ENCODE peak calls at places on chromosomes 11 and 22, in nine cellular contexts. P is tibial artery, N is mucosa of descending colon, D is mesendoderm, K is left lung, I is right lobe of liver, A is spleen, Y is NT2/D1, Q is endodermal cell. H is an unnamed sample. For H3K4me1, the result is how much of the 10 kb centered on the place peaks cover.

GRCh38 chr22:17102297-17102667 is 17.5 kb downstream of the IL17RA start:
- DNase-seq in K (no peak), I (no peak), D (no peak), A (no peak), Q (no peak), P (peak), N (no peak), Y (no peak), H (no peak)

GRCh38 chr11:69372589-69373250 is 78.8 kb downstream of the MYEOV start:
- DNase-seq in P (peak), K (no peak), Q (peak), I (peak), D (no peak), N (no peak), Y (no peak), A (peak), H (no peak)

GRCh38 chr11:121762820-121763219 is 310.1 kb upstream of the SORL1-AS1 start:
- DNase-seq in I (no peak), N (no peak), Y (no peak), K (no peak), D (peak), Q (peak), A (no peak), P (no peak), H (no peak)

GRCh38 chr11:35031869-35032268 is 107.1 kb upstream of the CD44 start:
- DNase-seq in N (no peak), K (no peak), P (no peak), Y (no peak), I (no peak), D (peak), A (no peak), Q (no peak), H (no peak)

GRCh38 chr11:130121430-130121978 is 38.1 kb upstream of the ST14 start:
- DNase-seq in D (no peak), P (no peak), I (no peak), Y (no peak), N (no peak), A (no peak), K (no peak), Q (no peak), H (no peak)

GRCh38 chr22:25402160-25402500 is 162.3 kb upstream of the GRK3 start:
- DNase-seq in Y (no peak), D (no peak), P (no peak), N (no peak), I (no peak), Q (no peak), K (no peak), A (no peak), H (no peak)

GRCh38 chr11:35473975-35474374 is 51.4 kb downstream of the PAMR1 start:
- DNase-seq in P (no peak), I (no peak), Y (no peak), Q (no peak), K (no peak), D (no peak), A (no peak), N (no peak), H (no peak)

GRCh38 chr11:75667831-75668507 is 869 bp downstream of the MAP6 start:
- DNase-seq in I (peak), K (no peak), N (peak), P (no peak), A (no peak), Y (peak), D (peak), Q (peak), H (no peak)

GRCh38 chr22:24402460-24403192 is 24.8 kb upstream of the ADORA2A start:
- DNase-seq in Q (no peak), N (peak), K (peak), I (no peak), D (no peak), P (peak), A (no peak), Y (no peak), H (no peak)

GRCh38 chr11:109697140-109697843 is 275.3 kb downstream of the C11orf87 start:
- DNase-seq in P (no peak), A (peak), N (peak), Q (peak), Y (peak), K (no peak), I (no peak), D (peak), H (peak)

GRCh38 chr22:43228330-43228729 is 41.4 kb upstream of the TTLL12 start:
- DNase-seq in K (no peak), N (peak), Q (peak), Y (peak), P (no peak), I (no peak), A (no peak), D (peak), H (peak)

GRCh38 chr11:84437129-84438123 is 1151.3 kb upstream of the CCDC90B start:
- DNase-seq in D (peak), Y (peak), A (no peak), N (peak), P (no peak), I (no peak), K (peak), Q (peak), H (peak)

GRCh38 chr11:84291996-84292395 is 1005.8 kb upstream of the CCDC90B start:
- DNase-seq in A (no peak), Y (no peak), I (no peak), K (no peak), N (no peak), D (peak), P (no peak), Q (no peak), H (no peak)

GRCh38 chr22:22882033-22882717 is 5.4 kb upstream of the IGLL5 start:
- DNase-seq in D (peak), Q (peak), P (peak), K (no peak), A (no peak), N (peak), I (no peak), Y (no peak), H (no peak)

GRCh38 chr22:40403141-40403540 is 32.7 kb downstream of the SGSM3 start:
- DNase-seq in N (no peak), I (peak), D (no peak), Y (no peak), Q (no peak), K (no peak), A (no peak), P (no peak), H (no peak)

GRCh38 chr11:43602670-43603069 is 77.9 kb upstream of the HSD17B12 start:
- DNase-seq in I (no peak), D (no peak), K (no peak), N (no peak), A (no peak), Y (no peak), Q (no peak), P (no peak), H (no peak)

GRCh38 chr11:28815110-28815509 is 706.9 kb downstream of the METTL15 start:
- DNase-seq in P (no peak), Y (no peak), K (no peak), I (no peak), N (no peak), D (no peak), A (no peak), Q (no peak), H (no peak)

DNA sequence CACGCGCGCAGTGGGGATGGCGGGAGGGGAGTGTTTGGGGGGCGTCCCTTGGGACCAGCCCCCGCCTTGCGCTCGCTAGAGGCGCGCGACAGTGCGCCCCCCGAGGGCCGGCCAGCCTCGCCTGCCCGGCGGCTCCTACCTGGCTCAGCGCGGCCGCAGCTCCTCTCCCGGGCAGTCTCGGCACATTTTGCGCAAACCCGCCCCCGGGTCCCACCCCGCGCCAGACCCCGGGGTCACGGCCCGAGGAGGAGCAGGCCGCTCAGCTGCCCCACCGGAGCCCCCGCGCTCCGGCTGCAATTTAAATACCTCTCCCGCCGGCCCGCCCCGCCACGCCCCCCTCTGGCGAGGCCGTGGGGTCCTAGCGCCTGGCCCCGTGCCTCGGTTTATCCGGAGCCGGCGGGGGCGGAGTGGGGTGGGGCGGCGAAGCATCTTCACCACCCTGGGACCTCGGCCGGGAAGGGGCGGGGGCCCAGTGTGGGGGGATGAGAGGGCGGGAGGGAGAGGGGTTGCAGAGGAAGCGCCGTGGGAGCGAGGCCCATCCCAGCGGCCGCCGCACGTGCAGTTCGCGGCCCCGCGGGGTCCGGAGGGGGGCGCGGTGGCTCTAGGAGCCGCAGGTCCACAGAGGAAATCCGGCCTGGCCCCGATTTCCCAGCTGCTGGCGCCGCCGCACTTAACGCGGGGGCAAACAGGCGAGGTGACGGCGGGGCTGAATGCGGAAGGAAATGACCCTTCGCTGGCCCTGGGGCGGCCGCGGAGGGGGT is at the start of gene LRRC32:
- DNase-seq in A (peak), P (peak), Y (no peak), I (peak), Q (peak), N (peak), K (peak), D (peak), H (no peak)
- H3K4me1 ChIP-seq in A (half or more), P (half or more), Y (under half), I (under half), Q (under half), N (under half), K (under half), D (under half), H (under half)

DNA sequence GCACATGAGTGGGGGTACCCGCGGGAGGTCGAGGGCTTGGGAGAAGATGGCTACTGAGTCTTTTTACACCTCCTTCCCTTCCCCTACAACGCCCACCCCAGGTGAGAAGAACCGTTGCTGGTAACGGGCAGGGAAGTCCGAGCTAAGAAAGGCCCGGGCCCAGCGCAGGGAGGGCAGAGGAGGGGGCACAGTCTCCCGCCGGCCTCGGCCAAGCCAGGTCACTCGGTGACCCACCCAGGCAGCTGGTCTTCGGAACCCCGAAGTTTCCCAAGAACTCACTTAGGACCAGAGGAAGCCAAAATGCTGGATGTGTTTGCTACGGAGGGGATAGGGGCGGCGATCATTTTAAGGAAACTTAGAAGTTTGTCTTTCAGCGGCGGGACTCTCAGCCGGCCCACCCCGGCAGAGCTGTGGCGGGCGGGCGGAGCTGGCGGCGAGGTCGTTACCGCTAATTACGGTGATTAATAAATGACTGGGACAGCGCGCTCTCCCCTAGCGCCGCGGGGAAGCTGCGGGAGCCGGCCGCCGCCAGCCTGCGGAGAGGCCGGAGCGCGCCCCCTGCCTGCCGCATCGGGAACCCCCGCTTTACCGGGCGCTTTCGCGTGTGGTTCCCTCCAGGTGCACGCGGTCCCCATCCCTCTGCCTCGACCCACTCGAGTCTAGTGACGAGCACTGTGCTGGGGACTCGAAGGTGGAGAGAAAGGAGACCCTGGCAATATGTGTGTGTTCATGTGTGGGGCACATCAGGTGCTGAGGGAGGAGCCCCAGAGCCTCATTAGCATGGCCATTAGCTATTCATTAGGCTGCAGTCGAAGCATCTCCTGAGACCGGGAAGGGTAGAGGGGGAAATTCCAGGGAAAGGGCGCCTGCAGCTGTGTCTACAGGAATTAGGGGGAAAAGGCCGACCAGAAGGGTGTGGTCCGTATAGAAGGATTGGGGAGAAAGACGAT is 945 bp downstream of the ROBO3 start:
- DNase-seq in Q (peak), N (peak), P (no peak), A (peak), Y (peak), K (no peak), D (peak), I (peak), H (no peak)
- H3K4me3 ChIP-seq in Q (peak), N (no peak), P (peak), A (peak), Y (peak), K (peak), D (no peak), I (no peak), H (no peak)

GRCh38 chr11:81674211-81674610 is 1059.5 kb downstream of the FAM181B start:
- DNase-seq in I (no peak), P (no peak), N (no peak), Q (no peak), D (peak), K (no peak), Y (no peak), A (no peak), H (no peak)

GRCh38 chr11:81669944-81670526 is 1063.6 kb downstream of the FAM181B start:
- DNase-seq in P (no peak), Q (no peak), Y (no peak), K (no peak), D (no peak), N (no peak), A (no peak), I (no peak), H (no peak)

GRCh38 chr11:81673001-81673400 is 1060.7 kb downstream of the FAM181B start:
- DNase-seq in P (no peak), I (no peak), A (no peak), D (peak), K (no peak), Y (no peak), N (no peak), Q (no peak), H (no peak)
- H3K4me1 ChIP-seq in P (under half), I (under half), A (under half), D (under half), K (under half), Y (under half), N (under half), Q (under half), H (under half)

GRCh38 chr11:48093323-48093722 is 113.0 kb downstream of the PTPRJ start:
- DNase-seq in A (no peak), Y (no peak), P (no peak), D (no peak), N (no peak), K (no peak), Q (no peak), I (no peak), H (no peak)
- H3K4me3 ChIP-seq in A (no peak), Y (no peak), P (no peak), D (no peak), N (no peak), K (no peak), Q (no peak), I (no peak), H (no peak)

DNA sequence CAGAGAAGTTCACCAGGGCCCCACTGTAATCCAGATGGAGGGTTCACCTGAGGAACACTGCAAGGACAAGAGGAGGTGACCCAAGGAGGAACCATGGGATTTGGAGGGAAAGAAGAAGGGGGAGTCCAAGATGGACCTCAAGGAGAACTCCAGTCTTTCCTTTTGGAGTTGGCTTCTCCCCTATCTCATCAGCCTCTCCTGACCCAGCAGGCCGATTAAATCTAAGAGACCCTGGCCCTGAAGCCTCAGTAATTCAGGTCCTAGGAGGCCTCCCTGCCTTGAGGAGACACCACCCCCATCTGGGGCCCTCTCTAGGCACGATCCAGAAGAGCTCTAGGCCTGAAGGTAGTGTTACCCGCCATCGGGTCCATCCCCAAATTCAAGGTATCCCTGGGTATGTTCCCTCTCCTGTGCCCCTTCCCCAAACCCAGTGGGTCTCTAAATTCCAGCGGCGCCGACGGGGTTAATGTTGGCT is 15.1 kb upstream of the DGKZ start:
- DNase-seq in D (no peak), A (no peak), Y (no peak), I (no peak), P (no peak), Q (no peak), N (no peak), K (no peak), H (no peak)
- H3K4me1 ChIP-seq in D (under half), A (under half), Y (half or more), I (under half), P (under half), Q (under half), N (under half), K (under half), H (under half)

DNA sequence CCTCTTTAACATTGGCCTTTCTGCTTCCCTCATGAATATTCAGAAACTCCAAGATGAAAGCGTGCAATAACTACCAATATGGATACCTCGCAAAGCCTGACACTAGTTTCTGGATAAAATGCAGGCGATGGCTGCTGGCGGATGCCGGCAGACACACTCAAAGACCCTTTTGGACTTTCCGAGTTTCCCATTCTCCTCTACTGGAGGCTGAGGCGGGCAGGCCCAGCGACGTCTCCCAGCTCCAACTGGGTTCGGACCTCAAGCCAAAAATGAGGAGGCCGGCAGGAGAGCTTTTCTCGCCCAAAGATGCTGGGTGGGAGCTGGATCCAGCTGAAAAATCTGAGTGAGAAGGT is 376 bp upstream of the FEZ1 start:
- DNase-seq in Y (no peak), N (no peak), K (no peak), Q (peak), I (no peak), D (no peak), P (no peak), A (no peak), H (no peak)
- H3K4me3 ChIP-seq in Y (peak), N (no peak), K (peak), Q (peak), I (peak), D (no peak), P (peak), A (peak), H (peak)

DNA sequence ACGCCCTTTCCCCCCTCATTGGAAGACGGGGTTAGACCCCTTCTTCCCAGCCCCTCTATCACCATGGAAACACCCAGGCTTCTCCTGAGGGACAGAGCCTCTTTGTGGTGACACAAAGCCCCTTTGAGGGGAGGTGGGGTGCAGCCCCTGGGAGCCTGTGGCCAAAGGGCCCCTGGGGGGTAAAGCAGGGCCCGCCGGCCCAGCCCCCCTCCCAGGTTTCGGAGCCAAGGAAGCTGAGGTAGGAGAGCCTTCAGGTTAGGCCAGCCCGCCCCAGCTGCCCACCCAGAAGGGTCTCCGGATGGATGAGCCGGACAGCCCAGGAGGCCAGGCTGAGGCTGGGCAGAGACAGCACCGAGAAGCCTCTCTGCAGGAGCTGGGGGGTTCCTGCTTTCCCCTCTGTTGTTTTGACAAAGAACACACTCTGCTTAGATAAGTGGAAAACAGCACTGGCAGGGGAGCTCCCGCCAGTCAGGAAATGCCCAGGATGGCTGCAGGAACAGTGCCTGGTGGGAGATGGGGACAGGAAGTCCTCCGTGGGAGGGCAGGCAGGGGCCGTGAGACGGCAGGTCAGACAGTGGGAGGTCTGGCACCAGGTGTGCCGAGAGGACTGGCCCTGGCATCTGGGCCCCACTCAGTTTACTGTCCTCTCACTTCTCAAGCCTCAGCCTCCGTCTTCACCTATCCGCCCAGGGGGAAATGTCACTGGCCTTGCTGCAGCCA is 18.2 kb downstream of the ARVCF start:
- DNase-seq in I (no peak), Y (no peak), P (peak), N (no peak), D (peak), K (no peak), A (peak), Q (no peak), H (no peak)
- H3K4me1 ChIP-seq in I (under half), Y (under half), P (half or more), N (under half), D (under half), K (under half), A (under half), Q (under half), H (under half)

GRCh38 chr11:102268985-102269470 is 48.3 kb upstream of the BIRC3 start:
- DNase-seq in Q (peak), I (no peak), K (no peak), D (no peak), P (no peak), Y (no peak), A (no peak), N (no peak), H (no peak)

GRCh38 chr11:102269927-102270326 is 47.4 kb upstream of the BIRC3 start:
- DNase-seq in Q (no peak), D (no peak), K (no peak), N (no peak), A (no peak), I (no peak), Y (no peak), P (no peak), H (no peak)

GRCh38 chr11:102268083-102268984 is 49.0 kb upstream of the BIRC3 start:
- DNase-seq in K (peak), N (peak), P (peak), Y (peak), I (peak), A (peak), Q (peak), D (peak), H (peak)

GRCh38 chr11:102266111-102266510 is 51.2 kb upstream of the BIRC3 start:
- DNase-seq in D (no peak), Y (no peak), Q (no peak), N (no peak), K (no peak), P (no peak), A (no peak), I (no peak), H (no peak)

GRCh38 chr11:102267602-102268001 is 49.7 kb upstream of the BIRC3 start:
- DNase-seq in Y (no peak), D (no peak), P (no peak), I (no peak), K (no peak), N (peak), A (no peak), Q (no peak), H (no peak)
- H3K4me3 ChIP-seq in Y (no peak), D (no peak), P (no peak), I (no peak), K (no peak), N (no peak), A (no peak), Q (no peak), H (no peak)